ENCODE peak calls at places on chromosomes 13 and 19, in four cellular contexts. O is fibroblast of lung; W is GM23338; T is CD4-positive, alpha-beta T cell. N is an unnamed sample.

GRCh38 chr13:75670496-75670895 is 34.4 kb downstream of the LMO7 start:
- DNase-seq in O (peak; percentile 23), W (no peak), T (no peak), N (no peak)

GRCh38 chr13:110232756-110233155 is 74.2 kb downstream of the COL4A1 start:
- DNase-seq in T (no peak), O (peak; percentile 82), W (no peak), N (no peak)

GRCh38 chr19:43527860-43528622 is 1.0 kb upstream of the ETHE1 start:
- DNase-seq in O (no peak), T (no peak), W (no peak), N (peak; percentile 79)

GRCh38 chr13:113967206-113967720 is 6.6 kb downstream of the C13orf46 start:
- DNase-seq in O (no peak), W (no peak), T (no peak), N (no peak)

GRCh38 chr19:40663712-40664692 is 26.4 kb downstream of the NUMBL start:
- DNase-seq in W (no peak), T (no peak), O (no peak), N (no peak)

GRCh38 chr13:51814825-51815650 is 11.1 kb upstream of the DHRS12 start:
- DNase-seq in O (peak; percentile 60), W (peak; percentile 89), T (peak; percentile 73), N (no peak)

GRCh38 chr19:3190470-3190770 is 4.7 kb downstream of the NCLN start:
- DNase-seq in W (no peak), T (no peak), O (no peak), N (no peak)

GRCh38 chr13:102400619-102401125 is 1.2 kb downstream of the FGF14 start:
- DNase-seq in W (peak; percentile 45), T (peak; percentile 33), O (peak; percentile 22), N (no peak)

GRCh38 chr13:21458457-21458815 is 667 bp downstream of the ZDHHC20 start:
- DNase-seq in O (no peak), W (peak; percentile 78), T (peak; percentile 45), N (no peak)

GRCh38 chr13:114132419-114133121 is at the start of gene RASA3:
- DNase-seq in T (peak; percentile 61), W (peak; percentile 90), O (peak; percentile 81), N (no peak)

GRCh38 chr13:44629465-44630183 is 53.5 kb upstream of the TSC22D1 start:
- DNase-seq in T (no peak), O (peak; percentile 72), W (no peak), N (no peak)

GRCh38 chr13:75650991-75651390 is 14.9 kb downstream of the LMO7 start:
- DNase-seq in W (no peak), O (no peak), T (no peak), N (no peak)

GRCh38 chr19:23071087-23071511 is 45.7 kb upstream of the ZNF730 start:
- DNase-seq in O (peak; percentile 24), W (peak; percentile 71), T (no peak), N (no peak)

GRCh38 chr13:39509616-39510015 is 93.4 kb downstream of the LHFPL6 start:
- DNase-seq in T (no peak), O (no peak), W (no peak), N (no peak)

GRCh38 chr13:49539313-49539712 is 43.6 kb downstream of the PHF11 start:
- DNase-seq in T (no peak), O (no peak), W (no peak), N (no peak)

GRCh38 chr19:48480151-48480475 is 10.9 kb downstream of the CYTH2 start:
- DNase-seq in O (peak; percentile 29), T (peak; percentile 51), W (peak; percentile 91), N (peak; percentile 84)

GRCh38 chr19:3515891-3516422 is 9.8 kb downstream of the FZR1 start:
- DNase-seq in T (no peak), O (peak; percentile 43), W (no peak), N (no peak)

GRCh38 chr19:1447944-1448343 is 2.0 kb upstream of the APC2 start:
- DNase-seq in W (no peak), O (no peak), T (no peak), N (no peak)
- H3K27me3 ChIP-seq in W (peaks cover 45% of the 10 kb centered on the region), O (peaks cover 55% of the 10 kb centered on the region), T (peaks cover 70% of the 10 kb centered on the region), N (peaks cover 48% of the 10 kb centered on the region)

GRCh38 chr13:99953138-99953755 is 18.3 kb downstream of the ZIC5 start:
- DNase-seq in T (no peak), O (no peak), W (no peak), N (no peak)
- H3K27me3 ChIP-seq in T (peaks cover 63% of the 10 kb centered on the region), O (peaks cover 46% of the 10 kb centered on the region), W (peaks cover 52% of the 10 kb centered on the region), N (peaks cover 19% of the 10 kb centered on the region)

GRCh38 chr19:13353625-13354024 is 152.7 kb downstream of the CACNA1A start:
- DNase-seq in W (no peak), T (no peak), O (no peak), N (no peak)

GRCh38 chr19:13355356-13355755 is 150.9 kb downstream of the CACNA1A start:
- DNase-seq in W (no peak), O (no peak), T (no peak), N (no peak)

GRCh38 chr19:13356185-13356584 is 150.1 kb downstream of the CACNA1A start:
- DNase-seq in W (no peak), T (no peak), O (no peak), N (no peak)

GRCh38 chr19:13356686-13357280 is 149.5 kb downstream of the CACNA1A start:
- DNase-seq in T (no peak), O (no peak), W (no peak), N (no peak)
- H3K27me3 ChIP-seq in T (peaks cover 4% of the 10 kb centered on the region), O (no peaks in the 10 kb centered on the region), W (no peaks in the 10 kb centered on the region), N (no peaks in the 10 kb centered on the region)

GRCh38 chr19:53795019-53795418 is 29.1 kb downstream of the NLRP12 start:
- DNase-seq in O (no peak), W (no peak), T (no peak), N (no peak)

GRCh38 chr19:53789708-53790678 is 34.1 kb downstream of the NLRP12 start:
- DNase-seq in O (no peak), T (no peak), W (no peak), N (no peak)

GRCh38 chr19:53792721-53793433 is 31.2 kb downstream of the NLRP12 start:
- DNase-seq in T (peak; percentile 74), O (peak; percentile 81), W (peak; percentile 96), N (peak; percentile 90)
- H3K27me3 ChIP-seq in T (no peaks in the 10 kb centered on the region), O (no peaks in the 10 kb centered on the region), W (no peaks in the 10 kb centered on the region), N (no peaks in the 10 kb centered on the region)

GRCh38 chr19:19539738-19540703 is 2.0 kb downstream of the CILP2 start:
- DNase-seq in O (peak; percentile 71), W (peak; percentile 98), T (peak; percentile 63), N (no peak)

GRCh38 chr19:19542507-19542906 is 4.4 kb downstream of the CILP2 start:
- DNase-seq in T (no peak), W (no peak), O (no peak), N (no peak)

GRCh38 chr19:19543101-19543500 is 5.0 kb downstream of the CILP2 start:
- DNase-seq in T (no peak), W (no peak), O (no peak), N (no peak)

GRCh38 chr19:19540707-19541515 is 2.8 kb downstream of the CILP2 start:
- DNase-seq in T (peak; percentile 75), O (peak; percentile 24), W (peak; percentile 99), N (no peak)

DNA sequence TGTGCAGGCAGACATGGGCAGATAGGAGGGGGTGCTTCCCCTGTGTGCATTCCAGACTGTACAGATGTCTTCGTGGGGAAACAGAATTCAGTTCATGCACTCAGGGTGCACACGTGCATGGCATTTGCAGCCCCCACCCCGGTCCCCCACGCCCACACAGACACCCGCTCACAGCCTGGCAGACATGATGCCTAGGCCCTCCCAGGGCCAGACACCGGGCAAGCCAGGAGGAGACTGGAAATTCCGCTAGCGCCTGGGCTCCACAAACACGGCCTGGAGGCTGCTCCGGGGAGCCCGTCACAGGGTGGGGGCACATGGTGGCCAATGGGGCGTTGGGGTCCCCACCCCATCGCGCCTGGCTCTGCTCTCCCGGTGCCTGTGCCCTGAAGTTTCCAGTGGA is 3.5 kb downstream of the CILP2 start:
- DNase-seq in T (no peak), W (peak; percentile 2), O (no peak), N (no peak)
- H3K27me3 ChIP-seq in T (no peaks in the 10 kb centered on the region), W (peaks cover 30% of the 10 kb centered on the region), O (peaks cover 3% of the 10 kb centered on the region), N (peaks cover 13% of the 10 kb centered on the region)

GRCh38 chr19:34900245-34900644 is 26.5 kb upstream of the ZNF30 start:
- DNase-seq in O (no peak), T (no peak), W (no peak), N (no peak)

GRCh38 chr19:34904846-34905527 is 21.7 kb upstream of the ZNF30 start:
- DNase-seq in W (peak; percentile 61), T (no peak), O (no peak), N (no peak)

DNA sequence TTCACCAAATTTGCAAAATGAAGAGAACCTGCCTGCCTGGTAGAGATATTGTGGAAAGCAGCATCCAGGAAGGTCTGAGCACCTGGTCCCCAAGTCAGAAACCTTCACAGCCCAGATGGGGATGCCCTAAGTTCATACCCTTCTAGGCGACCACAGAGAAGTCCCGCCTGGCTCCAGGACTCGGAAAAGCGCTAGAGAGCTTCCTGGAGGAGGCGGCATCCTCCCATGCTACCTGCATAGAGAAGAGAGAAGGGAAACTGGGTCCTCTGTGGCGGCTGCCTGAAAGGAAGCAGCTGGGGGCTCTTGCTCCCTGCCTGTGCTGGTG is 22.2 kb upstream of the ZNF30 start:
- DNase-seq in T (no peak), W (peak; percentile 74), O (no peak), N (no peak)
- H3K27me3 ChIP-seq in T (peaks cover 35% of the 10 kb centered on the region), W (peaks cover 64% of the 10 kb centered on the region), O (peaks cover 10% of the 10 kb centered on the region), N (no peaks in the 10 kb centered on the region)

DNA sequence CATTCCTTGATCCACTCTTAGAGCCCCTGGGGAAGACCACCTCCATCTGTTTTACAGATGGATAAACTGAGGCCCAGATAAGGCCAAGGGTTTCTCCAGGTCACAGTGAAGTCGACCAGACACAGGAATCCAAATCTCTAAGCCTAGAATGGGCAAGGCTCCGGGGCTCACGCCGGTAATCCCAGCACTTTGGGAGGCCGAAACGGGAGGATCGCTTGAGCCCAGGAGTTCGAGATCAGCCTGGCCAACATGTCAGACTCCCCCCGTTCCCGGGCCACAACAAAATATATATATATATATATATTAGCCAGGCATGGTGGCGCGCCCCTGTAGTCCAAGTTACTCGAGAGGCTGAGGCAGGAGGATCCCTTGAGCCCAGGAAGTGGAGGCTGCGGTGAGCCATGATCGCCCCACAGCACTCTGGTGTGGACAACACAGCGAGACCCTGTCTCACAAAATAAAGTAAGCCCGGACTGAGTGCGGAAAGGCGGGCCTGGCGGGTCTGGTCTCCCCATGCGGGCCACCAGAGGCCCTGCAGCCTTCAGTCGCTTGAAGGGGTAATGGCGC is 615 bp upstream of the RPL13A start:
- DNase-seq in W (no peak), T (no peak), O (no peak), N (no peak)
- H3K27me3 ChIP-seq in W (no peaks in the 10 kb centered on the region), T (no peaks in the 10 kb centered on the region), O (no peaks in the 10 kb centered on the region), N (no peaks in the 10 kb centered on the region)

DNA sequence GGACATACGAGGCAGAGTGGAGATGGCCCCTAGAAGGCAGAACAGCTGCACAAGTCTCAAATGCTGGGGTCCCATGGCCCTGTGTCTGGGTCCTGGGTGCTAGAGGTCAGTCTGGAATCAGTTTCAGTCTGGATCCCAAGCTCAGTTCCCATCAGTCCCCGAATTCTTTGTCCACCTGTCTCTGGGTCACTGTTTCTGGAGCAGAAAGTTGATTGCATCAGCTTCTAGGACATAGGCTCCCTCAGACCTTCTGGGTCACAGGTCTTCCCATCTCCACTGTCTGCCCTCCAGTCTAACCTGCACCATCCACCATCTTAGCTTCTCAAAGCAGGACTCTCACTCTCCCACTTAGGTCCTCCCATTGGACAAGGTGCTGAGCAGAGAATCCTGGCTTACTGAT is 5.3 kb downstream of the LYPD4 start:
- DNase-seq in T (no peak), O (no peak), W (no peak), N (no peak)
- H3K27me3 ChIP-seq in T (peaks cover 13% of the 10 kb centered on the region), O (peaks cover 10% of the 10 kb centered on the region), W (no peaks in the 10 kb centered on the region), N (no peaks in the 10 kb centered on the region)

N was measured in ascending aorta.